ENCODE peak calls at places on chromosomes 5 and 9, in four cellular contexts. H is K562, N is HepG2, S is esophagus muscularis mucosa. R is an unnamed sample.
A peak's percentile ranks its signal among the peaks of the same experiment; 100 is the strongest.

GRCh38 chr5:154587123-154587725 is 109.2 kb upstream of the HAND1 start:
- DNase-seq in H (no peak), N (peak; percentile 53), S (no peak), R (no peak)

GRCh38 chr9:89505795-89506385 is 8.0 kb upstream of the SEMA4D start:
- DNase-seq in H (no peak), N (no peak), S (no peak), R (no peak)

GRCh38 chr9:80646211-80646610 is 1043.1 kb downstream of the TLE1 start:
- DNase-seq in N (no peak), H (no peak), S (no peak), R (no peak)

GRCh38 chr9:125409637-125410521 is 148.3 kb downstream of the GAPVD1 start:
- DNase-seq in N (peak; percentile 48), S (no peak), H (peak; percentile 91), R (no peak)

GRCh38 chr9:91403665-91404543 is 19.7 kb downstream of the NFIL3 start:
- DNase-seq in S (no peak), N (no peak), H (peak; percentile 81), R (no peak)

GRCh38 chr9:28610339-28610738 is 1037.1 kb upstream of the C9orf72 start:
- DNase-seq in H (no peak), S (no peak), N (no peak), R (no peak)

GRCh38 chr5:43616535-43616934 is 13.6 kb downstream of the NNT start:
- DNase-seq in H (no peak), N (no peak), S (no peak), R (no peak)

GRCh38 chr9:129868571-129869486 is 33.6 kb downstream of the USP20 start:
- DNase-seq in S (no peak), N (no peak), H (no peak), R (peak; percentile 68)

GRCh38 chr5:166624573-166624972 is 1666.9 kb upstream of the WWC1 start:
- DNase-seq in N (no peak), S (no peak), H (no peak), R (no peak)

GRCh38 chr5:85441138-85441537 is 1056.5 kb upstream of the EDIL3 start:
- DNase-seq in H (no peak), S (no peak), N (no peak), R (no peak)

GRCh38 chr5:160685219-160685618 is 166.8 kb downstream of the ATP10B start:
- DNase-seq in N (no peak), S (no peak), H (no peak), R (peak; percentile 83)

GRCh38 chr9:119951591-119951990 is 582.4 kb upstream of the BRINP1 start:
- DNase-seq in N (no peak), S (no peak), H (no peak), R (no peak)

GRCh38 chr9:20884985-20885593 is 146.4 kb downstream of the HACD4 start:
- DNase-seq in H (no peak), N (peak; percentile 44), S (no peak), R (peak; percentile 61)

GRCh38 chr5:91146221-91146620 is 236.9 kb downstream of the ARRDC3 start:
- DNase-seq in S (no peak), H (no peak), N (no peak), R (no peak)

DNA sequence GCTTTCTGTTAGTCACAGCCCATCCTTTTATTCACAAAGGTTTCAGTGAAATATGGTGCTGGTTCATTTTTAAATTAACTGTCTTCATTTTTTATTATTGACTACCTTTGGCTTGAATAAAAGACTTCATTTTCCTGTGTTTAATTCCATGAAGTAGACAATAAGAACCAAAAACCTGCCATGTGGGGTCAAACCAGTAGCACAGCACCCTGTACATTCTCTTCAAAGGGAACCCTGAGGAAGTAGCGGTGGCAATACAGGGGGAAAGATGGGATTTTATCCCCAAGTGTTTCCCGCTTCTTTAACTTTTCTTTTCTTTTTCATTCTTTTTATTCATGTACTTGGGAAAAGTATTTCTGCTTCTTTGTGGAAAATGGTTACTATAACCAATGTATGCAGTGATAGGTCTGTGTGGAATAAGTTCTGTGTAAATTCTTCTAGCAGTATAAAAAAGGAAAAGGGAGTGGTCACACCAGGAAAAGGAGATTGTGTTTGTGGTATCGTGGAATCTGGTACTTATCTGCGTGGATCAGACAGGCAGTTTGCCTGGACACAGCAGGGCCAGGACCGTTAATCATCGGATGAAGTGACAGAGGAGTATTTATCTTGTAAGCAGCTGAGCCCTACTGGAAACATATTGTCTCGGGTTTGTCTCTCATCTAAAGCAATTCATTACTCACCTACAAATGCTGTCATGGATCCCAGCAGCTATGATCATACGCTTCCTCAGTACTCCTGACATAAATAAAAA is 94.2 kb downstream of the PPIC start:
- DNase-seq in S (no peak), N (no peak), H (peak; percentile 81), R (no peak)
- TF ChIP-seq EP300 in S (no peak), N (no peak), H (peak; percentile 86), R (no peak)

DNA sequence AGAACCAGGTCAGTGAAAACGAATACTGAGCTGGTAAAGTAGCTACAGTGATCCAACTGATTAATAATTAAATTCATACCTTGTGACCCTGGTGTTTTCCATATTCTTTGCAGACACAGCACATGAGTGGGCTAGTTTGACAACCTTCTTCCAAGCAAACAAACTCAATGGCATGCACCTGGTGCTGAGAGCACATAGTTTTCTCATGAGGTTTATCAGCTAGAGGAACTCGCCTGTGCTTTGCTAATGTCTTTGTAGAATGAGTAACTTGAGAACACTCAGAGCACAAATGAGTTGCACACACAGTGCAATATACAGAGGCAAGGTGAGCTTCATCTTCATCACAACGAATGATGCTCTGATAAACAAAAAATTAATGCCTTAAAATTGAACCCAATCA is 12.6 kb downstream of the TRIM23 start:
- DNase-seq in S (no peak), H (no peak), N (peak; percentile 81), R (no peak)
- TF ChIP-seq CTCF in S (no peak), H (no peak), N (no peak), R (no peak)

GRCh38 chr9:34962530-34962929 is 4.4 kb downstream of the PHF24 start:
- DNase-seq in N (no peak), S (no peak), H (no peak), R (no peak)

GRCh38 chr9:34957492-34958410 is at the start of gene PHF24:
- DNase-seq in S (no peak), H (peak; percentile 11), N (no peak), R (no peak)

GRCh38 chr9:34961574-34962480 is 3.7 kb downstream of the PHF24 start:
- DNase-seq in S (no peak), N (no peak), H (no peak), R (no peak)

GRCh38 chr9:34956648-34957047 is 1.4 kb upstream of the PHF24 start:
- DNase-seq in N (no peak), H (no peak), S (no peak), R (no peak)

GRCh38 chr9:34958411-34958982 is 412 bp downstream of the PHF24 start:
- DNase-seq in H (no peak), N (no peak), S (no peak), R (no peak)
- H3K27me3 ChIP-seq in H (peaks cover 15% of the 10 kb centered on the region), N (peaks cover 3% of the 10 kb centered on the region), S (peaks cover 18% of the 10 kb centered on the region), R (peaks cover 83% of the 10 kb centered on the region)

DNA sequence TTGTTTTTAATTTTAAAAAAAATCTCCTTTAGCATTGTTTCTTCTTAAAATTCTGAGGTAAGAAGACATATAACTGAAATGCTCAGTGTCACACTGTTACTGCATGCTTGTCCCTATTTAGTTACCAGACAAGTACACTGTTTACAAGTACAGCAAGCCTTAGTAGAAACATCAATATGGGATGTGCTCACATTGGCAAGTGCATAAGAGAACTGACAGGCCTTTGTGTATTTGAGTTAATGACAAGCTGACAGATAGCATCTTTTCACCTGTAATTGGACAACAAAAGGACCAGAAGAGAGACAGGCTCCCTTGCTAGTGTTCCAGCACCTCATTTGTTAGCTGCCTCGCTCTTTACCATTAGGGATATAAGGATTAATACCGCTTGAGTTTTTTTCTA is 63.6 kb downstream of the PDE4D start:
- DNase-seq in S (no peak), H (no peak), N (no peak), R (no peak)
- TF ChIP-seq EP300 in S (no peak), H (no peak), N (no peak), R (no peak)

GRCh38 chr9:69925452-69925851 is 104.8 kb downstream of the CFAP95 start:
- DNase-seq in N (no peak), S (no peak), H (no peak), R (no peak)

GRCh38 chr9:69936427-69936826 is 107.2 kb upstream of the MAMDC2 start:
- DNase-seq in N (no peak), S (no peak), H (peak; percentile 18), R (no peak)

GRCh38 chr9:69932901-69933300 is 110.7 kb upstream of the MAMDC2 start:
- DNase-seq in H (peak; percentile 23), S (no peak), N (peak; percentile 36), R (no peak)

GRCh38 chr9:69933445-69933844 is 110.2 kb upstream of the MAMDC2 start:
- DNase-seq in S (no peak), N (no peak), H (no peak), R (no peak)

DNA sequence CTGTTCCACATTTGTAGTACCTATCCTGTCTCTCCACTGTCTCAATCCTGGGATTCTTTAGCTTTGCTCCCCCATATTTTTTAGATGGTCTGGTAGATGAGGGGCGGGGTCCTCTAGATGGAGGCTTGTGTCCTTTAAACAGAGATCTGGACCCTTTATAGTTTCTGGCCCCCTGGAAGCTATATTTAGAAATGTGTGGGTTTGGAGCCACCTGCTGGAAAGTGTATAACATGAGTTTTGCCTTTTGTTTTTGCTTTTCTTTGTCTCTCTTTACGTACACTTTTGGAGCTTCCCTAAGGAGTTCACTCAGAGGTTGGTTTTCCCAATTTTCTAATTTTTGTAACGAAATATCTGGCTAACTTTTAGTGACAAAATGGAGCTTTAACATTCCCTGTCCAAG is 110.7 kb downstream of the CFAP95 start:
- DNase-seq in S (no peak), H (peak; percentile 4), N (peak; percentile 9), R (no peak)
- TF ChIP-seq CTCF in S (no peak), H (peak; percentile 36), N (peak; percentile 43), R (no peak)

GRCh38 chr5:66348387-66349125 is 204.5 kb downstream of the SREK1 start:
- DNase-seq in S (no peak), H (no peak), N (no peak), R (no peak)
- H3K27me3 ChIP-seq in S (no peaks in the 10 kb centered on the region), H (no peaks in the 10 kb centered on the region), N (no peaks in the 10 kb centered on the region), R (no peaks in the 10 kb centered on the region)

DNA sequence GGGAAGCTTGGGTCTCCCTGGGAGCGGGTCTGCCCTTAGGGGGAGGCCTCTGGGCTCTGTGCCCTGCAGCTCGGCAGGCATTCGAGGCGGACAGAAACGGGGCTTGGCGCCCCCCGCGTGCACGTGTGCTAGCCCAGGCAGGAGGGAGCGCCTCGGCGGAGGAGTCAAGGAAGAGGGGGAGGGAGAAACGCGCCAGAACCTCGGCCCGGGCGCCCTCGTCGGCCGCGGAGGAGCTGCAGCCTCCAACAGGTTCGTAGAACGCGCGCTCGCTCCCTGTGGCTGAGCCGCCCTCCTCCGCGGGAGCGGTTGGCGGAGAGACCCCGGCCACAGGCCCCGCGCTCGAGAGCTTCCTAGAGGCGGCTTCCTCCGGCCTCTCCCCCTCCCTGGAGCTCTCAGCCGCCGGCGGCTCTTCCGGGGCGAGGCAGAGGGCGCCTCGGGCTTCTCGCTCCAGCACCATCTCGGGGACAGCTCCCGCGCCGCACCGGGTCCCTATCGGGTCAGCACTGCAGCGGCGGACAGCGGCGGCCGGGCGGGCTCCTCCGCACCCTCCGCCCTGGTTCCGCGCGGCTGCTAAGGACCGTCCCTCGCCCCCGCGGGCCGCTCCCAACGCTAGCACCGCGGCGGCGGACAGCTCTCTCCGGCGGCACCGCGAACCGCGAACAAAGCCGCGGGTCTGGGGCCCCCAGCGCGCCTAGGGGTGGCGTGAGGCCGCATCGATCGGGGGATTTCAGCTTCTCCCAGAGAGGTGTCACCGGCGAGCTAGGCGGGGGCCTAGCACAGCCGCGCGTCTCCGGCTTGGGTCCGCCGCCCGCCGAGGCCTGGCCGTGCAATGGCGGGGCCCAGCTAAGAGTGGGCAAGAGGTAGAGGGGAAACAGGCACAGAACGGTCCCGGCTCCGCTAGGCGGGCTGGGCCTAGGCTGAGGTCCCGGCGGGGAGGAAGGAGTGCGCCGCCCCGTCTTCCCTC is 74.6 kb upstream of the CPLX2 start:
- DNase-seq in H (peak; percentile 78), N (peak; percentile 68), S (no peak), R (peak; percentile 60)
- TF ChIP-seq EP300 in H (no peak), N (no peak), S (no peak), R (no peak)

R was measured in transverse colon.